ENCODE peak calls at places on chromosomes 16 and 17, in ten cellular contexts. P, E, K, Y, C, M, F, H, S and R are unnamed samples.

GRCh38 chr16:2531371-2531695 is at the start of gene CEMP1:
- DNase-seq in P (no peak), E (no peak), K (no peak), Y (no peak), C (no peak), M (no peak), F (no peak), H (no peak), S (no peak), R (no peak)

GRCh38 chr17:35543856-35544255 is 6.4 kb upstream of the SLFN12L start:
- DNase-seq in P (no peak), E (no peak), K (no peak), Y (no peak), C (no peak), M (no peak), F (no peak), H (no peak), S (peak; percentile 57), R (no peak)

GRCh38 chr16:80203821-80204220 is 337.0 kb upstream of the DYNLRB2 start:
- DNase-seq in P (no peak), E (no peak), K (no peak), Y (no peak), C (no peak), M (no peak), F (no peak), H (no peak), S (no peak), R (no peak)

GRCh38 chr17:29368926-29369325 is 21.2 kb upstream of the TAOK1 start:
- DNase-seq in P (no peak), E (no peak), K (no peak), Y (no peak), C (peak; percentile 62), M (no peak), F (no peak), H (peak; percentile 45), S (no peak), R (no peak)

GRCh38 chr16:3195975-3196374 is 8.0 kb downstream of the OR1F1 start:
- DNase-seq in P (no peak), E (no peak), K (peak; percentile 68), Y (no peak), C (no peak), M (no peak), F (no peak), H (no peak), S (no peak), R (no peak)

GRCh38 chr16:78388920-78389564 is 289.6 kb downstream of the WWOX start:
- DNase-seq in P (no peak), E (no peak), K (no peak), Y (no peak), C (no peak), M (no peak), F (no peak), H (no peak), S (no peak), R (no peak)

GRCh38 chr17:65662166-65662565 is 100.7 kb upstream of the AXIN2 start:
- DNase-seq in P (no peak), E (no peak), K (no peak), Y (no peak), C (no peak), M (no peak), F (no peak), H (no peak), S (no peak), R (no peak)

GRCh38 chr16:82888616-82889015 is 261.8 kb downstream of the CDH13 start:
- DNase-seq in P (no peak), E (no peak), K (no peak), Y (no peak), C (no peak), M (peak; percentile 23), F (no peak), H (no peak), S (peak; percentile 34), R (no peak)

GRCh38 chr16:67406628-67407027 is 9.6 kb downstream of the ZDHHC1 start:
- DNase-seq in P (no peak), E (no peak), K (no peak), Y (no peak), C (no peak), M (no peak), F (no peak), H (no peak), S (peak; percentile 75), R (no peak)

GRCh38 chr17:64115871-64116534 is 13.9 kb downstream of the ERN1 start:
- DNase-seq in P (no peak), E (no peak), K (peak; percentile 34), Y (no peak), C (no peak), M (no peak), F (no peak), H (no peak), S (no peak), R (no peak)

GRCh38 chr16:1815461-1815860 is 11.2 kb downstream of the HAGH start:
- DNase-seq in P (no peak), E (no peak), K (no peak), Y (no peak), C (no peak), M (no peak), F (no peak), H (no peak), S (no peak), R (no peak)

GRCh38 chr17:11142231-11142630 is 98.8 kb upstream of the SHISA6 start:
- DNase-seq in P (no peak), E (no peak), K (no peak), Y (no peak), C (no peak), M (peak; percentile 25), F (no peak), H (no peak), S (no peak), R (no peak)

GRCh38 chr17:11140501-11140900 is 100.5 kb upstream of the SHISA6 start:
- DNase-seq in P (no peak), E (no peak), K (no peak), Y (no peak), C (no peak), M (no peak), F (no peak), H (no peak), S (no peak), R (no peak)

GRCh38 chr17:11140028-11140427 is 101.0 kb upstream of the SHISA6 start:
- DNase-seq in P (no peak), E (no peak), K (no peak), Y (no peak), C (no peak), M (no peak), F (no peak), H (peak; percentile 13), S (no peak), R (no peak)

DNA sequence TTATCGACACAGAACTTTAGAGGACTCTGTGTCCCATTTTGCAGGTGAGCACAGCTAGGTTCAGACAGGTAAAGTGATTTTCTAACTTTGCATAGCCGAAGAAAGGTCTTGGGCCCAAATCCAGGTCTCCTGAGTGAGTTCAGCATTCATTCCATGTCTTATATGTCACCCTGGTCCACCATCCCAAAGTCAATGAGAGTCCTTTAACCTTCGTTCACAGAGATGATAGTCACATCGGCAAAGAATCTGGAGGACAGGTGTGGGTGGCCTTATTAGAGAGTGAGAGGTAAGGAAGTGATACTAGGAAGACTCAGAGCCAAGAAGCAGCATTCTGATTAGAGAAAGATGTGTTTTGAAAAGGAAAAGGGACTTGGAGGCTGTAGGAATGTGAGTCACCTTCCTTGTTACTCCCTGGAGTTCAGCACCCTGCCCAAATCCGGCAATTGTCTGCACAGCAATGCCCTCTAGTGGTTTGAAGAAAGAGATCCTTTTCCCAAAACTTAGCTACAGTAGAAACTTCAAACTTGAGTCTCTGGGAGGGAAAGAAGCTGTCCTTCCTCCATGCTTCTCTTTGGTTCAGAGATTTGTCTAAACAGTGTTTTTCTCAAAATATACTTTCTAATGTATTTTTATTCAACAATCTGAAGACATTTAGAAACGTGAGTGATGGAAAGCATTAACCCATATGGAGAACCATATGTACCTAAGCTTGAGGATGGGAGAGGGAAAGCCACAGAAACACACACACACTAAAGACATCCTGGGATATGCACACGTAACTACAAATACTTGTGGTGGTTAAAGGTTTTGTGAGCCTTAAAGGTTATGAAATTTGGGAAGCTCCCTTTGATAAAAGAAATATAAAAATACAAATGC is 96.4 kb upstream of the SHISA6 start:
- DNase-seq in P (no peak), E (peak; percentile 67), K (peak; percentile 63), Y (peak; percentile 55), C (no peak), M (peak; percentile 63), F (no peak), H (no peak), S (no peak), R (no peak)
- TF ChIP-seq CTCF in P (peak; percentile 45), E (peak; percentile 66), K (peak; percentile 52), Y (peak; percentile 59), C (peak; percentile 56), M (peak; percentile 68), F (no peak), H (peak; percentile 28), S (peak; percentile 8), R (peak; percentile 81)

GRCh38 chr16:85273293-85273692 is 161.0 kb upstream of the CIBAR2 start:
- DNase-seq in P (no peak), E (no peak), K (no peak), Y (no peak), C (no peak), M (no peak), F (no peak), H (no peak), S (no peak), R (no peak)
- TF ChIP-seq CTCF in P (no peak), E (no peak), K (no peak), Y (no peak), C (no peak), M (no peak), F (no peak), H (no peak), S (no peak), R (no peak)

GRCh38 chr16:74716355-74716754 is 15.7 kb upstream of the MLKL start:
- DNase-seq in P (no peak), E (no peak), K (no peak), Y (no peak), C (no peak), M (no peak), F (no peak), H (no peak), S (no peak), R (no peak)
- TF ChIP-seq CTCF in P (no peak), E (no peak), K (no peak), Y (no peak), C (no peak), M (no peak), F (no peak), H (no peak), S (no peak), R (no peak)

DNA sequence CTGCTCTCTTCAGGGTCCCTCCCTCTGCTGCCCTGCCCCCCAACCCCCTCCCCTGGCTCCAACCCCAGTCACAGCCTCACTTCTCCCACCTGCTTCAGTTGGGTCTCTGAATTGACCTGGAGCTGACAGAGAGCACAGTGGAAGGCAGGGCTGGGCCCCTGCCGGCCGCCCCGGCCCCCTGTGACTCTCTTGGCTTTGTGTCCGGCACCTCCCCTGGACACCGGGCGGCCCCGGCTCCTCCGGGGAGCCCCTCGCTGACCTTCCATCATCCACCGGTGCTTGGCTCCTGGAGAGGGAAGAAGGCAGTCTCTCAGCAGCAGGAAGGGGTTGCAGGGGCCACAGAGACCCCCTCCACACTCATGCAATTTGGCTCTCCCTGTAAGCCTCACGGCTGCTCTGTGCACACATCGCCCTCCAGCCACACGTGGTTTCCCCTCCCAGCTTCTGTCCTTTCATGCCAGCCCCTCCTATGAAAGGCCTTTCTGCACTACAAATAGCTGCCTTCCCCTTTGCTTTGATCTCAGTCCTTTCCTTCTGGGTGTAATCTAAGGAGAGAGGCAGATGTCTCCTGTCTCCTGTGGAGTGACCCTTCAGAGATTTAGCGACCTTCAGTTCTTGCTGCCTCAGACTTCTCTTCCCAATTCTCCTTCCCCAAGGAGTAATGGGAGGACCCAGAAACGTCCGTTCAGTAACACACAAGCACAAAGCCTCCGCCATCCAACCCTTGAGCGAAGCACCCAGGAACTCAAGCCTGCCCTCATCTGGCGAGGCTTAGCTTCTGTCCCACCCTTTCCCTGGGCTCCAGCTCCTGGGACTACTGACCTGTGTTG is 8.3 kb downstream of the NKIRAS2 start:
- DNase-seq in P (no peak), E (no peak), K (peak; percentile 71), Y (no peak), C (no peak), M (no peak), F (no peak), H (no peak), S (no peak), R (no peak)
- TF ChIP-seq CTCF in P (no peak), E (no peak), K (peak; percentile 43), Y (no peak), C (no peak), M (no peak), F (no peak), H (no peak), S (no peak), R (peak; percentile 36)